ENCODE peak calls at places on chromosomes 5 and 9, in five cellular contexts. One of them, this sample, is unnamed.

GRCh38 chr9:79164396-79164795 is 407.4 kb upstream of the TLE4 start:
- DNase-seq in GM12878: no peak
- DNase-seq in K562: no peak
- DNase-seq in SK-N-SH: no peak
- DNase-seq in HEK293T: no peak
- DNase-seq in this sample: no peak

GRCh38 chr9:132878695-132879064 is at the start of gene SPACA9:
- DNase-seq in GM12878: no peak
- DNase-seq in K562: peak; percentile 55
- DNase-seq in SK-N-SH: peak; percentile 89
- DNase-seq in HEK293T: peak; percentile 72
- DNase-seq in this sample: no peak

GRCh38 chr9:33988219-33988890 is 60.3 kb downstream of the UBAP2 start:
- DNase-seq in GM12878: peak; percentile 62
- DNase-seq in K562: no peak
- DNase-seq in SK-N-SH: no peak
- DNase-seq in HEK293T: no peak
- DNase-seq in this sample: no peak

GRCh38 chr5:149002053-149002452 is 60.8 kb downstream of the SH3TC2 start:
- DNase-seq in GM12878: no peak
- DNase-seq in K562: no peak
- DNase-seq in SK-N-SH: no peak
- DNase-seq in HEK293T: no peak
- DNase-seq in this sample: peak; percentile 94

GRCh38 chr5:133261993-133262392 is 210.2 kb downstream of the HSPA4 start:
- DNase-seq in GM12878: no peak
- DNase-seq in K562: peak; percentile 24
- DNase-seq in SK-N-SH: no peak
- DNase-seq in HEK293T: no peak
- DNase-seq in this sample: peak; percentile 27

GRCh38 chr9:5450360-5451051 is at the start of gene CD274:
- DNase-seq in GM12878: no peak
- DNase-seq in K562: peak; percentile 82
- DNase-seq in SK-N-SH: peak; percentile 82
- DNase-seq in HEK293T: peak; percentile 63
- DNase-seq in this sample: peak; percentile 85

GRCh38 chr9:111866976-111867375 is 29.6 kb upstream of the UGCG start:
- DNase-seq in GM12878: no peak
- DNase-seq in K562: peak; percentile 44
- DNase-seq in SK-N-SH: no peak
- DNase-seq in HEK293T: no peak
- DNase-seq in this sample: peak; percentile 6

GRCh38 chr5:57816108-57816507 is 333.5 kb upstream of the ACTBL2 start:
- DNase-seq in GM12878: no peak
- DNase-seq in K562: no peak
- DNase-seq in SK-N-SH: no peak
- DNase-seq in HEK293T: no peak
- DNase-seq in this sample: no peak

GRCh38 chr5:171444582-171444981 is 25.1 kb downstream of the FGF18 start:
- DNase-seq in GM12878: no peak
- DNase-seq in K562: no peak
- DNase-seq in SK-N-SH: no peak
- DNase-seq in HEK293T: no peak
- DNase-seq in this sample: no peak

GRCh38 chr9:91886433-91887031 is 63.5 kb downstream of the ROR2 start:
- DNase-seq in GM12878: no peak
- DNase-seq in K562: no peak
- DNase-seq in SK-N-SH: no peak
- DNase-seq in HEK293T: no peak
- DNase-seq in this sample: no peak

GRCh38 chr9:121771418-121771817 is 120.0 kb downstream of the DAB2IP start:
- DNase-seq in GM12878: no peak
- DNase-seq in K562: no peak
- DNase-seq in SK-N-SH: no peak
- DNase-seq in HEK293T: no peak
- DNase-seq in this sample: no peak

GRCh38 chr9:21904371-21904770 is 89.8 kb downstream of the CDKN2A start:
- DNase-seq in GM12878: no peak
- DNase-seq in K562: no peak
- DNase-seq in SK-N-SH: no peak
- DNase-seq in HEK293T: no peak
- DNase-seq in this sample: no peak

GRCh38 chr9:136996361-136997281 is at the start of gene CLIC3:
- DNase-seq in GM12878: no peak
- DNase-seq in K562: peak; percentile 79
- DNase-seq in SK-N-SH: peak; percentile 68
- DNase-seq in HEK293T: no peak
- DNase-seq in this sample: peak; percentile 46

GRCh38 chr5:72892846-72893245 is 63.0 kb upstream of the FCHO2 start:
- DNase-seq in GM12878: no peak
- DNase-seq in K562: no peak
- DNase-seq in SK-N-SH: no peak
- DNase-seq in HEK293T: no peak
- DNase-seq in this sample: no peak

GRCh38 chr9:3876553-3876952 is 350.8 kb upstream of the RFX3 start:
- DNase-seq in GM12878: no peak
- DNase-seq in K562: no peak
- DNase-seq in SK-N-SH: no peak
- DNase-seq in HEK293T: no peak
- DNase-seq in this sample: no peak

GRCh38 chr9:136327313-136327971 is at the start of gene GPSM1:
- DNase-seq in GM12878: no peak
- DNase-seq in K562: peak; percentile 75
- DNase-seq in SK-N-SH: peak; percentile 94
- DNase-seq in HEK293T: peak; percentile 63
- DNase-seq in this sample: no peak

GRCh38 chr9:107389617-107390071 is 99.9 kb downstream of the KLF4 start:
- DNase-seq in GM12878: no peak
- DNase-seq in K562: no peak
- DNase-seq in SK-N-SH: no peak
- DNase-seq in HEK293T: no peak
- DNase-seq in this sample: peak; percentile 65

DNA sequence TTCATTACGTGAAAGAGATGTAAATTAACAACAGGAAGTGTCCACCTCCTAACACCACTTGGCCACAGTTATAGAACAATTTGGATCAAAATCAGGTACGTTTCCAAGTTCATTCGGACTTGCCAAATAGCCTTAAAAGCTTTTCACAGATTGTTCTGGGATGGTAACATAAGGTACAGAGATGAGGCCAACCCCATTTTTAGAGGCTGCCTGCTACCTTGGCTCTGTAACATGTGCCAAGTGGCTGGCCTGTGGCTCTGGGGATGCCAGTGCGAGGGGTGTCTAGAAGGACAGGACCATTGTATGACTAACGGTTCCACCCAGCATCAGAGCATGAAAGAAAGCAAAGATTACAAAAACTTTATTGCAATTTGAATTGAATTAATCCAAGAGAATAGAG is 91.0 kb downstream of the LHFPL2 start:
- DNase-seq in GM12878: no peak
- DNase-seq in K562: no peak
- DNase-seq in SK-N-SH: no peak
- DNase-seq in HEK293T: no peak
- DNase-seq in this sample: no peak
- TF ChIP-seq FOXM1 in GM12878: no peak
- TF ChIP-seq FOXM1 in K562: no peak
- TF ChIP-seq FOXM1 in SK-N-SH: no peak
- TF ChIP-seq FOXM1 in HEK293T: no peak
- TF ChIP-seq FOXM1 in this sample: no peak

DNA sequence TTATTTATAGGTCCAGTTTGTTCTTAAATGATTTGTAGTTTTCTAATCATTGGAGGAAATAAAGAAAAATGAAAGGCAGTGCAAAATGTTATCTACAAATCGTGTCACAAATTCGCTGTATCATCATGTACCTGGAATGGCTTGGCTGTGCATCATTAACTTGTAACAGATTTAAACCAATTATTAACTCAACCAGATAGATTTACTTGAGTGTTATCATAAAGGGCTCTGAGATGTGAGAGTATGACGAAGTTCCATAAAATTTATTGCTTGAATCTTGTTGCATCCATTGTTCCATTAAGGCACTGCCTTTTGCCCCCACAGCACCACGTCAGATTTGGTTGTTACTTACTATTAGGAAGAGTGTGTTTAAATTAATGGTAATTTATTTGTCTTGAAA is 23.5 kb downstream of the PCSK5 start:
- DNase-seq in GM12878: no peak
- DNase-seq in K562: no peak
- DNase-seq in SK-N-SH: no peak
- DNase-seq in HEK293T: no peak
- DNase-seq in this sample: no peak
- TF ChIP-seq FOXM1 in GM12878: no peak
- TF ChIP-seq FOXM1 in K562: no peak
- TF ChIP-seq FOXM1 in SK-N-SH: no peak
- TF ChIP-seq FOXM1 in HEK293T: no peak
- TF ChIP-seq FOXM1 in this sample: no peak

GRCh38 chr5:160507181-160507811 is 85.6 kb downstream of the PTTG1 start:
- DNase-seq in GM12878: no peak
- DNase-seq in K562: no peak
- DNase-seq in SK-N-SH: no peak
- DNase-seq in HEK293T: no peak
- DNase-seq in this sample: no peak
- TF ChIP-seq FOXM1 in GM12878: no peak
- TF ChIP-seq FOXM1 in K562: no peak
- TF ChIP-seq FOXM1 in SK-N-SH: no peak
- TF ChIP-seq FOXM1 in HEK293T: no peak
- TF ChIP-seq FOXM1 in this sample: no peak

GRCh38 chr5:138102454-138103320 is 18.9 kb downstream of the WNT8A start:
- DNase-seq in GM12878: no peak
- DNase-seq in K562: no peak
- DNase-seq in SK-N-SH: no peak
- DNase-seq in HEK293T: no peak
- DNase-seq in this sample: no peak
- TF ChIP-seq FOXM1 in GM12878: no peak
- TF ChIP-seq FOXM1 in K562: no peak
- TF ChIP-seq FOXM1 in SK-N-SH: no peak
- TF ChIP-seq FOXM1 in HEK293T: no peak
- TF ChIP-seq FOXM1 in this sample: no peak

DNA sequence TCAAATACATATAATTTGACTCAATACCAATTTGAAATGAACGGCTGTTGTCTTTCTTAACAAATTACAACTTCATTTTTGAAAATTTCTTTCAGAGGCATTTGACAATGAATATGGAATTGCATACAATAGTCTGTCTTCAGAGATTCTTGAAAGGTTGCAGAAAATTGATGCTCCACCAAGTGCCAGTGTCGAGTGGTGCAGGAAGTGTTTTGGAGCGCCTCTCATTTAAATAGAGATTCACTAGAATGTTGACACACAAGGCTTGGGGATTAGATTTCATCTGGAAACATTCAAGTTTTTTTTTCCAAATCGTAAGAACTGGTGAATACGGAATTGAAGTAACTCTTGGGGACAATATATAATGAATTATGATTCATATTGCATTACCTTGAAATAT is 8.1 kb downstream of the RPS6 start:
- DNase-seq in GM12878: no peak
- DNase-seq in K562: no peak
- DNase-seq in SK-N-SH: peak; percentile 13
- DNase-seq in HEK293T: peak; percentile 35
- DNase-seq in this sample: no peak
- TF ChIP-seq FOXM1 in GM12878: no peak
- TF ChIP-seq FOXM1 in K562: no peak
- TF ChIP-seq FOXM1 in SK-N-SH: no peak
- TF ChIP-seq FOXM1 in HEK293T: no peak
- TF ChIP-seq FOXM1 in this sample: no peak

GRCh38 chr5:116522737-116523136 is 51.9 kb downstream of the SEMA6A start:
- DNase-seq in GM12878: no peak
- DNase-seq in K562: no peak
- DNase-seq in SK-N-SH: no peak
- DNase-seq in HEK293T: no peak
- DNase-seq in this sample: no peak

GRCh38 chr5:116525680-116526079 is 48.9 kb downstream of the SEMA6A start:
- DNase-seq in GM12878: no peak
- DNase-seq in K562: no peak
- DNase-seq in SK-N-SH: no peak
- DNase-seq in HEK293T: no peak
- DNase-seq in this sample: no peak

GRCh38 chr5:116524505-116524904 is 50.1 kb downstream of the SEMA6A start:
- DNase-seq in GM12878: no peak
- DNase-seq in K562: no peak
- DNase-seq in SK-N-SH: no peak
- DNase-seq in HEK293T: no peak
- DNase-seq in this sample: no peak

GRCh38 chr5:116524051-116524450 is 50.6 kb downstream of the SEMA6A start:
- DNase-seq in GM12878: no peak
- DNase-seq in K562: no peak
- DNase-seq in SK-N-SH: no peak
- DNase-seq in HEK293T: no peak
- DNase-seq in this sample: no peak

GRCh38 chr5:116524966-116525365 is 49.7 kb downstream of the SEMA6A start:
- DNase-seq in GM12878: no peak
- DNase-seq in K562: no peak
- DNase-seq in SK-N-SH: no peak
- DNase-seq in HEK293T: no peak
- DNase-seq in this sample: peak; percentile 76
- TF ChIP-seq FOXM1 in GM12878: no peak
- TF ChIP-seq FOXM1 in K562: no peak
- TF ChIP-seq FOXM1 in SK-N-SH: no peak
- TF ChIP-seq FOXM1 in HEK293T: no peak
- TF ChIP-seq FOXM1 in this sample: no peak

GRCh38 chr5:157143127-157143959 is 678 bp upstream of the MED7 start:
- DNase-seq in GM12878: no peak
- DNase-seq in K562: peak; percentile 32
- DNase-seq in SK-N-SH: peak; percentile 64
- DNase-seq in HEK293T: peak; percentile 45
- DNase-seq in this sample: no peak
- TF ChIP-seq FOXM1 in GM12878: no peak
- TF ChIP-seq FOXM1 in K562: no peak
- TF ChIP-seq FOXM1 in SK-N-SH: no peak
- TF ChIP-seq FOXM1 in HEK293T: no peak
- TF ChIP-seq FOXM1 in this sample: no peak

GRCh38 chr5:29984153-29984534 is 1209.3 kb upstream of the CDH6 start:
- DNase-seq in GM12878: no peak
- DNase-seq in K562: peak; percentile 67
- DNase-seq in SK-N-SH: no peak
- DNase-seq in HEK293T: no peak
- DNase-seq in this sample: no peak
- TF ChIP-seq FOXM1 in GM12878: no peak
- TF ChIP-seq FOXM1 in K562: peak; percentile 36
- TF ChIP-seq FOXM1 in SK-N-SH: no peak
- TF ChIP-seq FOXM1 in HEK293T: no peak
- TF ChIP-seq FOXM1 in this sample: no peak

DNA sequence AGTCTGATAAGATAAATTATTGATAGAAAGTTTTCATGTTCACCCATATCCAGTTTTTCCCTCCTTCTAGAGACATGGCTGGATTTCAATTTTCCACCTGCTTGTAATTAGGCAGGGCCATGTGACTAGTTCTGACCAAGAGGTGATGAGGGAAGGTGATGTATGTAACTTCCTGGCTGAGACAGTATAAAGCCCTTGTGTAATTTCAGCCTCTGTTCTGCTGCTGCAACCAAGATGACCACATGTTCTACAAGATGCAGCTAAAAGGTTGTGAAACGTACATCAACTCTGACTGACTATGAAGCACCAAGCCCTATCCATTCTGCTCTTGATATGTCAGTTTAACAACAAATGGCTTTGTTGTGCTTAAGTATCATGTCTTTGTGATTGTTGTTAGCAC is 376.5 kb upstream of the DAB2 start:
- DNase-seq in GM12878: no peak
- DNase-seq in K562: no peak
- DNase-seq in SK-N-SH: no peak
- DNase-seq in HEK293T: no peak
- DNase-seq in this sample: no peak
- TF ChIP-seq FOXM1 in GM12878: no peak
- TF ChIP-seq FOXM1 in K562: no peak
- TF ChIP-seq FOXM1 in SK-N-SH: no peak
- TF ChIP-seq FOXM1 in HEK293T: no peak
- TF ChIP-seq FOXM1 in this sample: no peak